ENCODE peak calls at places on chromosomes 13 and 19, in eight cellular contexts. One of them, this sample, is unnamed.

GRCh38 chr13:113840541-113841354 is 23.1 kb downstream of the GAS6 start:
- DNase-seq in left lung: peak; percentile 77
- DNase-seq in thoracic aorta: no peak
- DNase-seq in adrenal gland: no peak
- DNase-seq in substantia nigra: no peak
- DNase-seq in M059J: no peak
- DNase-seq in HEK293T: no peak
- DNase-seq in GM12891: no peak
- DNase-seq in this sample: no peak

GRCh38 chr19:7663711-7664110 is 5.1 kb upstream of the RETN start:
- DNase-seq in HEK293T: no peak
- DNase-seq in substantia nigra: no peak
- DNase-seq in thoracic aorta: no peak
- DNase-seq in left lung: no peak
- DNase-seq in GM12891: no peak
- DNase-seq in M059J: no peak
- DNase-seq in adrenal gland: no peak
- DNase-seq in this sample: no peak

GRCh38 chr19:5547881-5548280 is 19.9 kb downstream of the TINCR start:
- DNase-seq in HEK293T: peak; percentile 70
- DNase-seq in GM12891: no peak
- DNase-seq in left lung: no peak
- DNase-seq in substantia nigra: no peak
- DNase-seq in thoracic aorta: no peak
- DNase-seq in M059J: peak; percentile 53
- DNase-seq in adrenal gland: peak; percentile 41
- DNase-seq in this sample: peak; percentile 87

GRCh38 chr19:6556480-6556879 is 25.7 kb downstream of the TNFSF9 start:
- DNase-seq in GM12891: no peak
- DNase-seq in HEK293T: no peak
- DNase-seq in adrenal gland: no peak
- DNase-seq in thoracic aorta: no peak
- DNase-seq in substantia nigra: no peak
- DNase-seq in M059J: peak; percentile 76
- DNase-seq in left lung: no peak
- DNase-seq in this sample: no peak

GRCh38 chr13:100887729-100888151 is 213.1 kb upstream of the TMTC4 start:
- DNase-seq in adrenal gland: no peak
- DNase-seq in HEK293T: no peak
- DNase-seq in GM12891: no peak
- DNase-seq in M059J: peak; percentile 87
- DNase-seq in left lung: no peak
- DNase-seq in thoracic aorta: no peak
- DNase-seq in substantia nigra: no peak
- DNase-seq in this sample: no peak

GRCh38 chr13:28486144-28486543 is 8.8 kb downstream of the FLT1 start:
- DNase-seq in substantia nigra: no peak
- DNase-seq in adrenal gland: no peak
- DNase-seq in HEK293T: no peak
- DNase-seq in GM12891: no peak
- DNase-seq in left lung: peak; percentile 31
- DNase-seq in thoracic aorta: no peak
- DNase-seq in M059J: no peak
- DNase-seq in this sample: no peak

GRCh38 chr19:56118666-56119584 is 2.2 kb downstream of the ZNF787 start:
- DNase-seq in thoracic aorta: no peak
- DNase-seq in left lung: no peak
- DNase-seq in adrenal gland: peak; percentile 88
- DNase-seq in HEK293T: no peak
- DNase-seq in M059J: no peak
- DNase-seq in GM12891: no peak
- DNase-seq in substantia nigra: no peak
- DNase-seq in this sample: no peak

GRCh38 chr13:31174018-31174417 is 12.3 kb upstream of the HSPH1 start:
- DNase-seq in thoracic aorta: no peak
- DNase-seq in adrenal gland: no peak
- DNase-seq in substantia nigra: no peak
- DNase-seq in left lung: no peak
- DNase-seq in HEK293T: no peak
- DNase-seq in GM12891: no peak
- DNase-seq in M059J: peak; percentile 37
- DNase-seq in this sample: no peak

GRCh38 chr13:49693191-49693733 is 2.0 kb upstream of the EBPL start:
- DNase-seq in M059J: no peak
- DNase-seq in adrenal gland: no peak
- DNase-seq in GM12891: no peak
- DNase-seq in substantia nigra: no peak
- DNase-seq in HEK293T: no peak
- DNase-seq in left lung: no peak
- DNase-seq in thoracic aorta: no peak
- DNase-seq in this sample: no peak